ENCODE peak calls at places on chromosomes 5 and 9, in six cellular contexts. One of them, this sample, is unnamed.

GRCh38 chr5:38107096-38107495 is 151.3 kb upstream of the EGFLAM start:
- DNase-seq in stimulated activated CD4-positive, alpha-beta T cell treated with anti-CD3 and anti-CD28 coated beads, Interleukin-4, amount 100 ng/mL, for 1 hour: no peak
- DNase-seq in stimulated activated CD8-positive, alpha-beta memory T cell treated with anti-CD3 and anti-CD28 coated beads, Interleukin-4, amount 100 ng/mL, for 4 hours: no peak
- DNase-seq in Peyer's patch: no peak
- DNase-seq in AG04450: no peak
- DNase-seq in ACHN: no peak
- DNase-seq in this sample: no peak

GRCh38 chr5:84709075-84709474 is 324.4 kb upstream of the EDIL3 start:
- DNase-seq in stimulated activated CD4-positive, alpha-beta T cell treated with anti-CD3 and anti-CD28 coated beads, Interleukin-4, amount 100 ng/mL, for 1 hour: no peak
- DNase-seq in AG04450: no peak
- DNase-seq in ACHN: no peak
- DNase-seq in Peyer's patch: no peak
- DNase-seq in stimulated activated CD8-positive, alpha-beta memory T cell treated with anti-CD3 and anti-CD28 coated beads, Interleukin-4, amount 100 ng/mL, for 4 hours: no peak
- DNase-seq in this sample: no peak

GRCh38 chr5:38451372-38451735 is 105.1 kb downstream of the LIFR start:
- DNase-seq in stimulated activated CD8-positive, alpha-beta memory T cell treated with anti-CD3 and anti-CD28 coated beads, Interleukin-4, amount 100 ng/mL, for 4 hours: no peak
- DNase-seq in ACHN: no peak
- DNase-seq in Peyer's patch: no peak
- DNase-seq in AG04450: no peak
- DNase-seq in stimulated activated CD4-positive, alpha-beta T cell treated with anti-CD3 and anti-CD28 coated beads, Interleukin-4, amount 100 ng/mL, for 1 hour: no peak
- DNase-seq in this sample: no peak

GRCh38 chr5:134435525-134435924 is 23.8 kb upstream of the CDKN2AIPNL start:
- DNase-seq in stimulated activated CD8-positive, alpha-beta memory T cell treated with anti-CD3 and anti-CD28 coated beads, Interleukin-4, amount 100 ng/mL, for 4 hours: no peak
- DNase-seq in Peyer's patch: no peak
- DNase-seq in AG04450: no peak
- DNase-seq in ACHN: peak
- DNase-seq in stimulated activated CD4-positive, alpha-beta T cell treated with anti-CD3 and anti-CD28 coated beads, Interleukin-4, amount 100 ng/mL, for 1 hour: no peak
- DNase-seq in this sample: peak

GRCh38 chr9:120941046-120941770 is 14.6 kb upstream of the TRAF1 start:
- DNase-seq in stimulated activated CD8-positive, alpha-beta memory T cell treated with anti-CD3 and anti-CD28 coated beads, Interleukin-4, amount 100 ng/mL, for 4 hours: no peak
- DNase-seq in AG04450: no peak
- DNase-seq in Peyer's patch: no peak
- DNase-seq in ACHN: no peak
- DNase-seq in stimulated activated CD4-positive, alpha-beta T cell treated with anti-CD3 and anti-CD28 coated beads, Interleukin-4, amount 100 ng/mL, for 1 hour: no peak
- DNase-seq in this sample: no peak

GRCh38 chr9:83959061-83959460 is 21.0 kb downstream of the HNRNPK start:
- DNase-seq in AG04450: peak
- DNase-seq in stimulated activated CD4-positive, alpha-beta T cell treated with anti-CD3 and anti-CD28 coated beads, Interleukin-4, amount 100 ng/mL, for 1 hour: no peak
- DNase-seq in ACHN: peak
- DNase-seq in stimulated activated CD8-positive, alpha-beta memory T cell treated with anti-CD3 and anti-CD28 coated beads, Interleukin-4, amount 100 ng/mL, for 4 hours: no peak
- DNase-seq in Peyer's patch: no peak
- DNase-seq in this sample: peak

GRCh38 chr9:100714372-100715099 is 136.7 kb downstream of the CAVIN4 start:
- DNase-seq in ACHN: peak
- DNase-seq in stimulated activated CD8-positive, alpha-beta memory T cell treated with anti-CD3 and anti-CD28 coated beads, Interleukin-4, amount 100 ng/mL, for 4 hours: no peak
- DNase-seq in AG04450: peak
- DNase-seq in Peyer's patch: peak
- DNase-seq in stimulated activated CD4-positive, alpha-beta T cell treated with anti-CD3 and anti-CD28 coated beads, Interleukin-4, amount 100 ng/mL, for 1 hour: peak
- DNase-seq in this sample: peak

GRCh38 chr5:179310439-179311090 is 34.7 kb downstream of the ADAMTS2 start:
- DNase-seq in stimulated activated CD4-positive, alpha-beta T cell treated with anti-CD3 and anti-CD28 coated beads, Interleukin-4, amount 100 ng/mL, for 1 hour: no peak
- DNase-seq in Peyer's patch: no peak
- DNase-seq in AG04450: no peak
- DNase-seq in stimulated activated CD8-positive, alpha-beta memory T cell treated with anti-CD3 and anti-CD28 coated beads, Interleukin-4, amount 100 ng/mL, for 4 hours: no peak
- DNase-seq in ACHN: no peak
- DNase-seq in this sample: no peak

GRCh38 chr9:113929634-113930092 is 53.6 kb downstream of the ZNF618 start:
- DNase-seq in AG04450: no peak
- DNase-seq in Peyer's patch: no peak
- DNase-seq in ACHN: no peak
- DNase-seq in stimulated activated CD4-positive, alpha-beta T cell treated with anti-CD3 and anti-CD28 coated beads, Interleukin-4, amount 100 ng/mL, for 1 hour: no peak
- DNase-seq in stimulated activated CD8-positive, alpha-beta memory T cell treated with anti-CD3 and anti-CD28 coated beads, Interleukin-4, amount 100 ng/mL, for 4 hours: no peak
- DNase-seq in this sample: peak

GRCh38 chr5:73948720-73949119 is 322.7 kb downstream of the ARHGEF28 start:
- DNase-seq in stimulated activated CD4-positive, alpha-beta T cell treated with anti-CD3 and anti-CD28 coated beads, Interleukin-4, amount 100 ng/mL, for 1 hour: no peak
- DNase-seq in stimulated activated CD8-positive, alpha-beta memory T cell treated with anti-CD3 and anti-CD28 coated beads, Interleukin-4, amount 100 ng/mL, for 4 hours: no peak
- DNase-seq in ACHN: peak
- DNase-seq in Peyer's patch: no peak
- DNase-seq in AG04450: no peak
- DNase-seq in this sample: no peak

GRCh38 chr5:60487466-60487865 is 212.5 kb downstream of the DEPDC1B start:
- DNase-seq in AG04450: no peak
- DNase-seq in ACHN: no peak
- DNase-seq in stimulated activated CD8-positive, alpha-beta memory T cell treated with anti-CD3 and anti-CD28 coated beads, Interleukin-4, amount 100 ng/mL, for 4 hours: no peak
- DNase-seq in stimulated activated CD4-positive, alpha-beta T cell treated with anti-CD3 and anti-CD28 coated beads, Interleukin-4, amount 100 ng/mL, for 1 hour: no peak
- DNase-seq in Peyer's patch: no peak
- DNase-seq in this sample: no peak

GRCh38 chr5:16934123-16934522 is 2.0 kb downstream of the MYO10 start:
- DNase-seq in Peyer's patch: peak
- DNase-seq in stimulated activated CD8-positive, alpha-beta memory T cell treated with anti-CD3 and anti-CD28 coated beads, Interleukin-4, amount 100 ng/mL, for 4 hours: no peak
- DNase-seq in stimulated activated CD4-positive, alpha-beta T cell treated with anti-CD3 and anti-CD28 coated beads, Interleukin-4, amount 100 ng/mL, for 1 hour: peak
- DNase-seq in AG04450: peak
- DNase-seq in ACHN: peak
- DNase-seq in this sample: peak

GRCh38 chr5:72378636-72379289 is 58.6 kb downstream of the PTCD2 start:
- DNase-seq in Peyer's patch: no peak
- DNase-seq in ACHN: peak
- DNase-seq in stimulated activated CD4-positive, alpha-beta T cell treated with anti-CD3 and anti-CD28 coated beads, Interleukin-4, amount 100 ng/mL, for 1 hour: no peak
- DNase-seq in AG04450: peak
- DNase-seq in stimulated activated CD8-positive, alpha-beta memory T cell treated with anti-CD3 and anti-CD28 coated beads, Interleukin-4, amount 100 ng/mL, for 4 hours: no peak
- DNase-seq in this sample: peak

GRCh38 chr5:91212336-91213092 is 170.6 kb downstream of the ARRDC3 start:
- DNase-seq in AG04450: peak
- DNase-seq in ACHN: no peak
- DNase-seq in Peyer's patch: peak
- DNase-seq in stimulated activated CD8-positive, alpha-beta memory T cell treated with anti-CD3 and anti-CD28 coated beads, Interleukin-4, amount 100 ng/mL, for 4 hours: no peak
- DNase-seq in stimulated activated CD4-positive, alpha-beta T cell treated with anti-CD3 and anti-CD28 coated beads, Interleukin-4, amount 100 ng/mL, for 1 hour: no peak
- DNase-seq in this sample: peak

GRCh38 chr5:91176288-91177016 is 206.7 kb downstream of the ARRDC3 start:
- DNase-seq in ACHN: peak
- DNase-seq in AG04450: no peak
- DNase-seq in stimulated activated CD4-positive, alpha-beta T cell treated with anti-CD3 and anti-CD28 coated beads, Interleukin-4, amount 100 ng/mL, for 1 hour: no peak
- DNase-seq in stimulated activated CD8-positive, alpha-beta memory T cell treated with anti-CD3 and anti-CD28 coated beads, Interleukin-4, amount 100 ng/mL, for 4 hours: no peak
- DNase-seq in Peyer's patch: no peak
- DNase-seq in this sample: no peak

GRCh38 chr9:98873535-98874432 is 66.3 kb downstream of the GALNT12 start:
- DNase-seq in ACHN: peak
- DNase-seq in AG04450: no peak
- DNase-seq in Peyer's patch: no peak
- DNase-seq in stimulated activated CD4-positive, alpha-beta T cell treated with anti-CD3 and anti-CD28 coated beads, Interleukin-4, amount 100 ng/mL, for 1 hour: no peak
- DNase-seq in stimulated activated CD8-positive, alpha-beta memory T cell treated with anti-CD3 and anti-CD28 coated beads, Interleukin-4, amount 100 ng/mL, for 4 hours: no peak
- DNase-seq in this sample: no peak

GRCh38 chr9:114911167-114911821 is 19.1 kb downstream of the TNFSF8 start:
- DNase-seq in Peyer's patch: no peak
- DNase-seq in AG04450: no peak
- DNase-seq in stimulated activated CD8-positive, alpha-beta memory T cell treated with anti-CD3 and anti-CD28 coated beads, Interleukin-4, amount 100 ng/mL, for 4 hours: no peak
- DNase-seq in ACHN: peak
- DNase-seq in stimulated activated CD4-positive, alpha-beta T cell treated with anti-CD3 and anti-CD28 coated beads, Interleukin-4, amount 100 ng/mL, for 1 hour: no peak
- DNase-seq in this sample: peak

GRCh38 chr5:128426090-128426534 is 111.9 kb downstream of the FBN2 start:
- DNase-seq in Peyer's patch: no peak
- DNase-seq in AG04450: no peak
- DNase-seq in ACHN: no peak
- DNase-seq in stimulated activated CD8-positive, alpha-beta memory T cell treated with anti-CD3 and anti-CD28 coated beads, Interleukin-4, amount 100 ng/mL, for 4 hours: no peak
- DNase-seq in stimulated activated CD4-positive, alpha-beta T cell treated with anti-CD3 and anti-CD28 coated beads, Interleukin-4, amount 100 ng/mL, for 1 hour: no peak
- DNase-seq in this sample: no peak

GRCh38 chr9:93958121-93958874 is 3.1 kb upstream of the BARX1 start:
- DNase-seq in ACHN: no peak
- DNase-seq in stimulated activated CD8-positive, alpha-beta memory T cell treated with anti-CD3 and anti-CD28 coated beads, Interleukin-4, amount 100 ng/mL, for 4 hours: no peak
- DNase-seq in AG04450: no peak
- DNase-seq in stimulated activated CD4-positive, alpha-beta T cell treated with anti-CD3 and anti-CD28 coated beads, Interleukin-4, amount 100 ng/mL, for 1 hour: peak
- DNase-seq in Peyer's patch: no peak
- DNase-seq in this sample: no peak

GRCh38 chr9:79611091-79611614 is 39.4 kb downstream of the TLE4 start:
- DNase-seq in AG04450: peak
- DNase-seq in Peyer's patch: no peak
- DNase-seq in stimulated activated CD8-positive, alpha-beta memory T cell treated with anti-CD3 and anti-CD28 coated beads, Interleukin-4, amount 100 ng/mL, for 4 hours: no peak
- DNase-seq in stimulated activated CD4-positive, alpha-beta T cell treated with anti-CD3 and anti-CD28 coated beads, Interleukin-4, amount 100 ng/mL, for 1 hour: no peak
- DNase-seq in ACHN: peak
- DNase-seq in this sample: peak

GRCh38 chr9:98708933-98709911 is at the start of gene GABBR2:
- DNase-seq in stimulated activated CD8-positive, alpha-beta memory T cell treated with anti-CD3 and anti-CD28 coated beads, Interleukin-4, amount 100 ng/mL, for 4 hours: no peak
- DNase-seq in AG04450: no peak
- DNase-seq in Peyer's patch: no peak
- DNase-seq in stimulated activated CD4-positive, alpha-beta T cell treated with anti-CD3 and anti-CD28 coated beads, Interleukin-4, amount 100 ng/mL, for 1 hour: no peak
- DNase-seq in ACHN: no peak
- DNase-seq in this sample: no peak

GRCh38 chr5:142551242-142552067 is 134.4 kb downstream of the FGF1 start:
- DNase-seq in Peyer's patch: no peak
- DNase-seq in ACHN: no peak
- DNase-seq in stimulated activated CD4-positive, alpha-beta T cell treated with anti-CD3 and anti-CD28 coated beads, Interleukin-4, amount 100 ng/mL, for 1 hour: no peak
- DNase-seq in stimulated activated CD8-positive, alpha-beta memory T cell treated with anti-CD3 and anti-CD28 coated beads, Interleukin-4, amount 100 ng/mL, for 4 hours: no peak
- DNase-seq in AG04450: no peak
- DNase-seq in this sample: no peak

GRCh38 chr9:111038336-111039202 is at the start of gene LPAR1:
- DNase-seq in stimulated activated CD4-positive, alpha-beta T cell treated with anti-CD3 and anti-CD28 coated beads, Interleukin-4, amount 100 ng/mL, for 1 hour: no peak
- DNase-seq in AG04450: peak
- DNase-seq in Peyer's patch: peak
- DNase-seq in stimulated activated CD8-positive, alpha-beta memory T cell treated with anti-CD3 and anti-CD28 coated beads, Interleukin-4, amount 100 ng/mL, for 4 hours: no peak
- DNase-seq in ACHN: peak
- DNase-seq in this sample: peak

GRCh38 chr5:74889523-74890105 is 23.4 kb upstream of the FAM169A start:
- DNase-seq in stimulated activated CD8-positive, alpha-beta memory T cell treated with anti-CD3 and anti-CD28 coated beads, Interleukin-4, amount 100 ng/mL, for 4 hours: no peak
- DNase-seq in stimulated activated CD4-positive, alpha-beta T cell treated with anti-CD3 and anti-CD28 coated beads, Interleukin-4, amount 100 ng/mL, for 1 hour: no peak
- DNase-seq in ACHN: no peak
- DNase-seq in Peyer's patch: no peak
- DNase-seq in AG04450: no peak
- DNase-seq in this sample: no peak

GRCh38 chr9:16421534-16421933 is 448.9 kb downstream of the BNC2 start:
- DNase-seq in stimulated activated CD4-positive, alpha-beta T cell treated with anti-CD3 and anti-CD28 coated beads, Interleukin-4, amount 100 ng/mL, for 1 hour: no peak
- DNase-seq in AG04450: no peak
- DNase-seq in stimulated activated CD8-positive, alpha-beta memory T cell treated with anti-CD3 and anti-CD28 coated beads, Interleukin-4, amount 100 ng/mL, for 4 hours: no peak
- DNase-seq in ACHN: no peak
- DNase-seq in Peyer's patch: no peak
- DNase-seq in this sample: peak

This sample was measured in SJSA1.